ENCODE peak calls at places on chromosomes 16 and 17, in seven cellular contexts. One of them, this sample, is unnamed.

GRCh38 chr17:48261297-48261880 is 153.8 kb downstream of the SNX11 start:
- DNase-seq in stomach: no peak
- DNase-seq in right cardiac atrium: no peak
- DNase-seq in foreskin keratinocyte: no peak
- DNase-seq in OCI-LY7: peak
- DNase-seq in esophagus squamous epithelium: no peak
- DNase-seq in A549: peak
- DNase-seq in this sample: peak

GRCh38 chr16:12917653-12918052 is 16.3 kb downstream of the SHISA9 start:
- DNase-seq in stomach: no peak
- DNase-seq in right cardiac atrium: no peak
- DNase-seq in foreskin keratinocyte: no peak
- DNase-seq in OCI-LY7: no peak
- DNase-seq in esophagus squamous epithelium: no peak
- DNase-seq in A549: peak
- DNase-seq in this sample: no peak

GRCh38 chr17:63476857-63477470 is at the start of gene ACE:
- DNase-seq in stomach: peak
- DNase-seq in right cardiac atrium: peak
- DNase-seq in foreskin keratinocyte: no peak
- DNase-seq in OCI-LY7: peak
- DNase-seq in esophagus squamous epithelium: no peak
- DNase-seq in A549: peak
- DNase-seq in this sample: peak

GRCh38 chr16:85400305-85401205 is 212.6 kb upstream of the GSE1 start:
- DNase-seq in stomach: no peak
- DNase-seq in right cardiac atrium: no peak
- DNase-seq in foreskin keratinocyte: no peak
- DNase-seq in OCI-LY7: no peak
- DNase-seq in esophagus squamous epithelium: no peak
- DNase-seq in A549: no peak
- DNase-seq in this sample: no peak

GRCh38 chr16:79776243-79776884 is 175.8 kb upstream of the MAF start:
- DNase-seq in stomach: no peak
- DNase-seq in right cardiac atrium: peak
- DNase-seq in foreskin keratinocyte: no peak
- DNase-seq in OCI-LY7: no peak
- DNase-seq in esophagus squamous epithelium: no peak
- DNase-seq in A549: no peak
- DNase-seq in this sample: peak

GRCh38 chr16:21638573-21638975 is 13.8 kb downstream of the IGSF6 start:
- DNase-seq in stomach: no peak
- DNase-seq in right cardiac atrium: no peak
- DNase-seq in foreskin keratinocyte: peak
- DNase-seq in OCI-LY7: no peak
- DNase-seq in esophagus squamous epithelium: no peak
- DNase-seq in A549: no peak
- DNase-seq in this sample: peak

GRCh38 chr17:72402727-72403210 is 281.9 kb downstream of the SOX9 start:
- DNase-seq in stomach: no peak
- DNase-seq in right cardiac atrium: no peak
- DNase-seq in foreskin keratinocyte: no peak
- DNase-seq in OCI-LY7: no peak
- DNase-seq in esophagus squamous epithelium: no peak
- DNase-seq in A549: no peak
- DNase-seq in this sample: no peak

GRCh38 chr16:75062135-75062943 is 54.2 kb downstream of the LDHD start:
- DNase-seq in stomach: peak
- DNase-seq in right cardiac atrium: peak
- DNase-seq in foreskin keratinocyte: no peak
- DNase-seq in OCI-LY7: no peak
- DNase-seq in esophagus squamous epithelium: no peak
- DNase-seq in A549: no peak
- DNase-seq in this sample: no peak

GRCh38 chr16:49014300-49015188 is 267.1 kb downstream of the CBLN1 start:
- DNase-seq in stomach: no peak
- DNase-seq in right cardiac atrium: no peak
- DNase-seq in foreskin keratinocyte: no peak
- DNase-seq in OCI-LY7: no peak
- DNase-seq in esophagus squamous epithelium: no peak
- DNase-seq in A549: no peak
- DNase-seq in this sample: no peak

GRCh38 chr16:85738878-85739715 is 11.8 kb downstream of the C16orf74 start:
- DNase-seq in stomach: no peak
- DNase-seq in right cardiac atrium: no peak
- DNase-seq in foreskin keratinocyte: no peak
- DNase-seq in OCI-LY7: no peak
- DNase-seq in esophagus squamous epithelium: no peak
- DNase-seq in A549: no peak
- DNase-seq in this sample: no peak

GRCh38 chr16:78925071-78925714 is 675.3 kb downstream of the MAF start:
- DNase-seq in stomach: peak
- DNase-seq in right cardiac atrium: peak
- DNase-seq in foreskin keratinocyte: no peak
- DNase-seq in OCI-LY7: peak
- DNase-seq in esophagus squamous epithelium: no peak
- DNase-seq in A549: peak
- DNase-seq in this sample: peak

GRCh38 chr16:8096211-8096610 is 494.1 kb downstream of the TMEM114 start:
- DNase-seq in stomach: no peak
- DNase-seq in right cardiac atrium: no peak
- DNase-seq in foreskin keratinocyte: no peak
- DNase-seq in OCI-LY7: no peak
- DNase-seq in esophagus squamous epithelium: no peak
- DNase-seq in A549: no peak
- DNase-seq in this sample: no peak

GRCh38 chr17:57943645-57944044 is 11.6 kb downstream of the CUEDC1 start:
- DNase-seq in stomach: no peak
- DNase-seq in right cardiac atrium: no peak
- DNase-seq in foreskin keratinocyte: no peak
- DNase-seq in OCI-LY7: no peak
- DNase-seq in esophagus squamous epithelium: no peak
- DNase-seq in A549: no peak
- DNase-seq in this sample: no peak

GRCh38 chr17:18011286-18011685 is 27.7 kb downstream of the ATPAF2 start:
- DNase-seq in stomach: no peak
- DNase-seq in right cardiac atrium: no peak
- DNase-seq in foreskin keratinocyte: no peak
- DNase-seq in OCI-LY7: no peak
- DNase-seq in esophagus squamous epithelium: no peak
- DNase-seq in A549: no peak
- DNase-seq in this sample: no peak

GRCh38 chr16:3599922-3600321 is 11.5 kb downstream of the SLX4 start:
- DNase-seq in stomach: no peak
- DNase-seq in right cardiac atrium: no peak
- DNase-seq in foreskin keratinocyte: no peak
- DNase-seq in OCI-LY7: no peak
- DNase-seq in esophagus squamous epithelium: no peak
- DNase-seq in A549: peak
- DNase-seq in this sample: no peak

GRCh38 chr16:3597226-3597625 is 14.2 kb downstream of the SLX4 start:
- DNase-seq in stomach: no peak
- DNase-seq in right cardiac atrium: no peak
- DNase-seq in foreskin keratinocyte: no peak
- DNase-seq in OCI-LY7: no peak
- DNase-seq in esophagus squamous epithelium: no peak
- DNase-seq in A549: no peak
- DNase-seq in this sample: no peak

GRCh38 chr16:3599121-3599520 is 12.3 kb downstream of the SLX4 start:
- DNase-seq in stomach: no peak
- DNase-seq in right cardiac atrium: no peak
- DNase-seq in foreskin keratinocyte: no peak
- DNase-seq in OCI-LY7: no peak
- DNase-seq in esophagus squamous epithelium: no peak
- DNase-seq in A549: no peak
- DNase-seq in this sample: no peak

GRCh38 chr16:3597676-3598075 is 13.7 kb downstream of the SLX4 start:
- DNase-seq in stomach: no peak
- DNase-seq in right cardiac atrium: no peak
- DNase-seq in foreskin keratinocyte: no peak
- DNase-seq in OCI-LY7: no peak
- DNase-seq in esophagus squamous epithelium: no peak
- DNase-seq in A549: no peak
- DNase-seq in this sample: no peak

DNA sequence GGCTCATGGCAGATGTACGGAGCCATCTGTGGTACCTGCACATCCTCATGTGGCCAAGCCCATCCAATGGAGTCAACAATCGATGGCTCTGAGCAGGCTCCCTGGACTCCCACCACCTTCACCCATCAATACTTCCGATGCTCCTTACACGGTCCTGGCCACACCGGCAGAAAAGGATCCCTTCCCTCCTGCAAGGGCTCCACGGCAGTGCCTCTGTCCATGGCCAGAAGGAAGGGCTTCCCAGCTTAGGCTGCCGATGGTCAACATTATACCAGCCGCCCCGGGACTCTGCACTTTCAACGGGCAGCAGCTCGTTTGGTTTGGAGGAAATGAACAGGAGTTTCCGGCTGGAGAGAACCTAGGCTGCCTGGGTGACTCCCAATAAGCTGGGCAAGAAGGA is 13.2 kb downstream of the SLX4 start:
- DNase-seq in stomach: no peak
- DNase-seq in right cardiac atrium: no peak
- DNase-seq in foreskin keratinocyte: no peak
- DNase-seq in OCI-LY7: no peak
- DNase-seq in esophagus squamous epithelium: no peak
- DNase-seq in A549: no peak
- DNase-seq in this sample: no peak
- H3K27ac ChIP-seq in stomach: no peak
- H3K27ac ChIP-seq in right cardiac atrium: no peak
- H3K27ac ChIP-seq in foreskin keratinocyte: no peak
- H3K27ac ChIP-seq in OCI-LY7: no peak
- H3K27ac ChIP-seq in esophagus squamous epithelium: no peak
- H3K27ac ChIP-seq in A549: no peak
- H3K27ac ChIP-seq in this sample: no peak

GRCh38 chr16:87581867-87582220 is 20.5 kb upstream of the JPH3 start:
- DNase-seq in stomach: peak
- DNase-seq in right cardiac atrium: peak
- DNase-seq in foreskin keratinocyte: peak
- DNase-seq in OCI-LY7: no peak
- DNase-seq in esophagus squamous epithelium: peak
- DNase-seq in A549: peak
- DNase-seq in this sample: no peak

GRCh38 chr16:87583453-87584131 is 18.7 kb upstream of the JPH3 start:
- DNase-seq in stomach: no peak
- DNase-seq in right cardiac atrium: no peak
- DNase-seq in foreskin keratinocyte: no peak
- DNase-seq in OCI-LY7: no peak
- DNase-seq in esophagus squamous epithelium: no peak
- DNase-seq in A549: no peak
- DNase-seq in this sample: no peak

GRCh38 chr16:87580855-87581261 is 21.4 kb upstream of the JPH3 start:
- DNase-seq in stomach: no peak
- DNase-seq in right cardiac atrium: no peak
- DNase-seq in foreskin keratinocyte: no peak
- DNase-seq in OCI-LY7: no peak
- DNase-seq in esophagus squamous epithelium: no peak
- DNase-seq in A549: peak
- DNase-seq in this sample: no peak

GRCh38 chr16:87582966-87583325 is 19.4 kb upstream of the JPH3 start:
- DNase-seq in stomach: no peak
- DNase-seq in right cardiac atrium: no peak
- DNase-seq in foreskin keratinocyte: no peak
- DNase-seq in OCI-LY7: no peak
- DNase-seq in esophagus squamous epithelium: no peak
- DNase-seq in A549: no peak
- DNase-seq in this sample: no peak

GRCh38 chr16:87582221-87582965 is 19.9 kb upstream of the JPH3 start:
- DNase-seq in stomach: no peak
- DNase-seq in right cardiac atrium: peak
- DNase-seq in foreskin keratinocyte: no peak
- DNase-seq in OCI-LY7: no peak
- DNase-seq in esophagus squamous epithelium: no peak
- DNase-seq in A549: no peak
- DNase-seq in this sample: no peak
- H3K27ac ChIP-seq in stomach: peak
- H3K27ac ChIP-seq in right cardiac atrium: peak
- H3K27ac ChIP-seq in foreskin keratinocyte: no peak
- H3K27ac ChIP-seq in OCI-LY7: no peak
- H3K27ac ChIP-seq in esophagus squamous epithelium: peak
- H3K27ac ChIP-seq in A549: peak
- H3K27ac ChIP-seq in this sample: peak

DNA sequence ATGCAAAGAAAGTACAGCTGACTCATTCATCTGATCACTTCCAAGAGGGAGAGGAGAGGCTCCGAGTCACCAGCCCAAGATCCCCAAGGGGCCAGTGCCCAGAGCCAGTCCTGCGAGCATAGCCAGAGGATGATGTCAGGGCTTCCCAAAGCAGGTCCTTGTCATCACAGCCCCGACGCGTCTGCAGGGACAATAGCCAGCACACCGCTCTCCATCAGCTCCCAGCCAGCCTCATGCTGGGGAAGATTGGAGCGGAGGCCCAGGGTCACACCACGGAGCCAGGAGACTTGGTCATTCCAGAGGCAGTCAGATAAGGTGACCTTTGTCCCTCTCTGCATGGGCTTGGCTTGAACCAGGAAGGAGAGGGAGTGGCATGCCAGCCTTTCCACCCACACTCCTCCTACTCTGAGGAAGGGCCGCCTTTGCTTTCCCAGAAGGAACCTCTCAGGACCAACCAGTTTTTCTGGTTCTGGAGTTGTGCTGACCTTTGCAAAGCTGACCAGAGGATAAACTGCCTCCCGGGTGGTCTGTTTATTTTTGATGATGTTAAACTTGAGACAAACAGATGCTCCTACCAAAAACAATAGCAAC is 58.3 kb upstream of the ARHGAP44 start:
- DNase-seq in stomach: peak
- DNase-seq in right cardiac atrium: peak
- DNase-seq in foreskin keratinocyte: no peak
- DNase-seq in OCI-LY7: no peak
- DNase-seq in esophagus squamous epithelium: no peak
- DNase-seq in A549: peak
- DNase-seq in this sample: peak
- H3K27ac ChIP-seq in stomach: peak
- H3K27ac ChIP-seq in right cardiac atrium: peak
- H3K27ac ChIP-seq in foreskin keratinocyte: no peak
- H3K27ac ChIP-seq in OCI-LY7: no peak
- H3K27ac ChIP-seq in esophagus squamous epithelium: peak
- H3K27ac ChIP-seq in A549: peak
- H3K27ac ChIP-seq in this sample: peak

DNA sequence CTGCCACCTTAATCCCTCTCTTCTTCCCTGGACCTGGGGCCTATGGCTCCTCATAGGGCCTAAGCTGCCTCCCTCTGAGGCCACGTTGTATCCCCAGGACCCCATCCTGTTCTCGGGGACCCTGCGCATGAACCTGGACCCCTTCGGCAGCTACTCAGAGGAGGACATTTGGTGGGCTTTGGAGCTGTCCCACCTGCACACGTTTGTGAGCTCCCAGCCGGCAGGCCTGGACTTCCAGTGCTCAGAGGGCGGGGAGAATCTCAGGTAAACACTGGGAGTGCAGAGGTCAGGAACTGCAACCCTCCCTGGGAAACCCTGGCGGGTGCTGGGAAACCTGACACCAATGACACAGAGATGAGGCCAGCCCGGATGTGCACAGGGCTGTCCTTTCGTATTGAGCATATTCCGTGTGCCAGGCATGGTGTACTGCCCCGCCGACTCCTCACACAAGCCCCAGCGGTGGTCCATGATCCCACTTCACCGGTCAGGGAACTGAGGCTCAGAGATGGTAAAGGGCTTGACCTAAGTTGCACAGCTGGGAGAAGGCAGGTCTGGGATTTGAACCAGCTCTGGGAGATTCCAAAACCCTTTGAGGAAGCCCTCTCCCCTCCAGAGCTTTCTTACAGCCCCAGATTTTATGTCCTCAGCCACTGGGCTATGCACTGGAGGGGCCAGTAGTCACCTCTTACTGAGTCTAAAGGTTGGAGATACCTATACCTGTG is 22.9 kb downstream of the ANKRD40 start:
- DNase-seq in stomach: peak
- DNase-seq in right cardiac atrium: no peak
- DNase-seq in foreskin keratinocyte: no peak
- DNase-seq in OCI-LY7: no peak
- DNase-seq in esophagus squamous epithelium: no peak
- DNase-seq in A549: peak
- DNase-seq in this sample: peak
- H3K27ac ChIP-seq in stomach: peak
- H3K27ac ChIP-seq in right cardiac atrium: no peak
- H3K27ac ChIP-seq in foreskin keratinocyte: no peak
- H3K27ac ChIP-seq in OCI-LY7: no peak
- H3K27ac ChIP-seq in esophagus squamous epithelium: no peak
- H3K27ac ChIP-seq in A549: peak
- H3K27ac ChIP-seq in this sample: peak